ENCODE peak calls at places on chromosomes 5 and 9, in six cellular contexts. One of them, this sample, is unnamed.

GRCh38 chr5:5369051-5369450 is 53.4 kb upstream of the ICE1 start:
- DNase-seq in stimulated activated CD4-positive, alpha-beta T cell treated with anti-CD3 and anti-CD28 coated beads, Interleukin-1b, Interleukin-23, amount 100 ng/mL, for 1 hour: no peak
- DNase-seq in iris pigment epithelial cell: no peak
- DNase-seq in H4: no peak
- DNase-seq in left ventricle myocardium superior: no peak
- DNase-seq in stimulated activated CD8-positive, alpha-beta memory T cell treated with anti-CD3 and anti-CD28 coated beads, Interleukin-2, amount 100 ng/mL, for 1 hour: no peak
- DNase-seq in this sample: no peak

GRCh38 chr9:107929439-107929838 is 439.9 kb upstream of the KLF4 start:
- DNase-seq in iris pigment epithelial cell: peak; percentile 76
- DNase-seq in stimulated activated CD8-positive, alpha-beta memory T cell treated with anti-CD3 and anti-CD28 coated beads, Interleukin-2, amount 100 ng/mL, for 1 hour: no peak
- DNase-seq in H4: peak; percentile 15
- DNase-seq in left ventricle myocardium superior: peak; percentile 74
- DNase-seq in stimulated activated CD4-positive, alpha-beta T cell treated with anti-CD3 and anti-CD28 coated beads, Interleukin-1b, Interleukin-23, amount 100 ng/mL, for 1 hour: no peak
- DNase-seq in this sample: no peak

GRCh38 chr9:34376596-34377401 is at the start of gene MYORG:
- DNase-seq in H4: peak; percentile 97
- DNase-seq in iris pigment epithelial cell: peak; percentile 86
- DNase-seq in stimulated activated CD4-positive, alpha-beta T cell treated with anti-CD3 and anti-CD28 coated beads, Interleukin-1b, Interleukin-23, amount 100 ng/mL, for 1 hour: peak; percentile 89
- DNase-seq in left ventricle myocardium superior: peak; percentile 96
- DNase-seq in stimulated activated CD8-positive, alpha-beta memory T cell treated with anti-CD3 and anti-CD28 coated beads, Interleukin-2, amount 100 ng/mL, for 1 hour: peak; percentile 88
- DNase-seq in this sample: peak; percentile 83

GRCh38 chr5:55711531-55712022 is 547 bp downstream of the SLC38A9 start:
- DNase-seq in stimulated activated CD4-positive, alpha-beta T cell treated with anti-CD3 and anti-CD28 coated beads, Interleukin-1b, Interleukin-23, amount 100 ng/mL, for 1 hour: no peak
- DNase-seq in left ventricle myocardium superior: no peak
- DNase-seq in stimulated activated CD8-positive, alpha-beta memory T cell treated with anti-CD3 and anti-CD28 coated beads, Interleukin-2, amount 100 ng/mL, for 1 hour: no peak
- DNase-seq in H4: no peak
- DNase-seq in iris pigment epithelial cell: no peak
- DNase-seq in this sample: no peak

GRCh38 chr5:100840364-100840763 is 62.7 kb downstream of the ST8SIA4 start:
- DNase-seq in iris pigment epithelial cell: peak; percentile 78
- DNase-seq in H4: no peak
- DNase-seq in stimulated activated CD4-positive, alpha-beta T cell treated with anti-CD3 and anti-CD28 coated beads, Interleukin-1b, Interleukin-23, amount 100 ng/mL, for 1 hour: no peak
- DNase-seq in left ventricle myocardium superior: no peak
- DNase-seq in stimulated activated CD8-positive, alpha-beta memory T cell treated with anti-CD3 and anti-CD28 coated beads, Interleukin-2, amount 100 ng/mL, for 1 hour: no peak
- DNase-seq in this sample: peak; percentile 71

GRCh38 chr5:61637566-61637965 is 305.5 kb downstream of the ZSWIM6 start:
- DNase-seq in iris pigment epithelial cell: no peak
- DNase-seq in left ventricle myocardium superior: no peak
- DNase-seq in stimulated activated CD4-positive, alpha-beta T cell treated with anti-CD3 and anti-CD28 coated beads, Interleukin-1b, Interleukin-23, amount 100 ng/mL, for 1 hour: no peak
- DNase-seq in H4: no peak
- DNase-seq in stimulated activated CD8-positive, alpha-beta memory T cell treated with anti-CD3 and anti-CD28 coated beads, Interleukin-2, amount 100 ng/mL, for 1 hour: no peak
- DNase-seq in this sample: peak; percentile 36

GRCh38 chr5:140259509-140259908 is 43.4 kb downstream of the PFDN1 start:
- DNase-seq in H4: no peak
- DNase-seq in stimulated activated CD8-positive, alpha-beta memory T cell treated with anti-CD3 and anti-CD28 coated beads, Interleukin-2, amount 100 ng/mL, for 1 hour: no peak
- DNase-seq in iris pigment epithelial cell: no peak
- DNase-seq in stimulated activated CD4-positive, alpha-beta T cell treated with anti-CD3 and anti-CD28 coated beads, Interleukin-1b, Interleukin-23, amount 100 ng/mL, for 1 hour: no peak
- DNase-seq in left ventricle myocardium superior: no peak
- DNase-seq in this sample: no peak

GRCh38 chr5:157312492-157312891 is 46.6 kb downstream of the CYFIP2 start:
- DNase-seq in left ventricle myocardium superior: no peak
- DNase-seq in H4: peak; percentile 57
- DNase-seq in stimulated activated CD4-positive, alpha-beta T cell treated with anti-CD3 and anti-CD28 coated beads, Interleukin-1b, Interleukin-23, amount 100 ng/mL, for 1 hour: no peak
- DNase-seq in stimulated activated CD8-positive, alpha-beta memory T cell treated with anti-CD3 and anti-CD28 coated beads, Interleukin-2, amount 100 ng/mL, for 1 hour: no peak
- DNase-seq in iris pigment epithelial cell: peak; percentile 74
- DNase-seq in this sample: peak; percentile 16

GRCh38 chr5:132464155-132464939 is 26.2 kb downstream of the IRF1 start:
- DNase-seq in stimulated activated CD8-positive, alpha-beta memory T cell treated with anti-CD3 and anti-CD28 coated beads, Interleukin-2, amount 100 ng/mL, for 1 hour: no peak
- DNase-seq in H4: peak; percentile 41
- DNase-seq in stimulated activated CD4-positive, alpha-beta T cell treated with anti-CD3 and anti-CD28 coated beads, Interleukin-1b, Interleukin-23, amount 100 ng/mL, for 1 hour: no peak
- DNase-seq in left ventricle myocardium superior: no peak
- DNase-seq in iris pigment epithelial cell: no peak
- DNase-seq in this sample: no peak

GRCh38 chr5:112907166-112907611 is 14.8 kb downstream of the REEP5 start:
- DNase-seq in iris pigment epithelial cell: no peak
- DNase-seq in stimulated activated CD8-positive, alpha-beta memory T cell treated with anti-CD3 and anti-CD28 coated beads, Interleukin-2, amount 100 ng/mL, for 1 hour: no peak
- DNase-seq in H4: no peak
- DNase-seq in left ventricle myocardium superior: no peak
- DNase-seq in stimulated activated CD4-positive, alpha-beta T cell treated with anti-CD3 and anti-CD28 coated beads, Interleukin-1b, Interleukin-23, amount 100 ng/mL, for 1 hour: no peak
- DNase-seq in this sample: no peak

GRCh38 chr5:138233280-138233679 is 20.2 kb upstream of the CDC23 start:
- DNase-seq in left ventricle myocardium superior: no peak
- DNase-seq in iris pigment epithelial cell: no peak
- DNase-seq in stimulated activated CD8-positive, alpha-beta memory T cell treated with anti-CD3 and anti-CD28 coated beads, Interleukin-2, amount 100 ng/mL, for 1 hour: no peak
- DNase-seq in stimulated activated CD4-positive, alpha-beta T cell treated with anti-CD3 and anti-CD28 coated beads, Interleukin-1b, Interleukin-23, amount 100 ng/mL, for 1 hour: no peak
- DNase-seq in H4: no peak
- DNase-seq in this sample: no peak

GRCh38 chr5:42898760-42899159 is 87.1 kb upstream of the SELENOP start:
- DNase-seq in stimulated activated CD4-positive, alpha-beta T cell treated with anti-CD3 and anti-CD28 coated beads, Interleukin-1b, Interleukin-23, amount 100 ng/mL, for 1 hour: no peak
- DNase-seq in left ventricle myocardium superior: no peak
- DNase-seq in stimulated activated CD8-positive, alpha-beta memory T cell treated with anti-CD3 and anti-CD28 coated beads, Interleukin-2, amount 100 ng/mL, for 1 hour: no peak
- DNase-seq in iris pigment epithelial cell: no peak
- DNase-seq in H4: no peak
- DNase-seq in this sample: no peak

GRCh38 chr5:33316773-33317172 is 124.0 kb upstream of the TARS1 start:
- DNase-seq in H4: no peak
- DNase-seq in left ventricle myocardium superior: no peak
- DNase-seq in stimulated activated CD4-positive, alpha-beta T cell treated with anti-CD3 and anti-CD28 coated beads, Interleukin-1b, Interleukin-23, amount 100 ng/mL, for 1 hour: no peak
- DNase-seq in stimulated activated CD8-positive, alpha-beta memory T cell treated with anti-CD3 and anti-CD28 coated beads, Interleukin-2, amount 100 ng/mL, for 1 hour: no peak
- DNase-seq in iris pigment epithelial cell: peak; percentile 63
- DNase-seq in this sample: no peak

GRCh38 chr9:127637322-127637847 is 25.3 kb downstream of the STXBP1 start:
- DNase-seq in stimulated activated CD4-positive, alpha-beta T cell treated with anti-CD3 and anti-CD28 coated beads, Interleukin-1b, Interleukin-23, amount 100 ng/mL, for 1 hour: no peak
- DNase-seq in stimulated activated CD8-positive, alpha-beta memory T cell treated with anti-CD3 and anti-CD28 coated beads, Interleukin-2, amount 100 ng/mL, for 1 hour: no peak
- DNase-seq in H4: peak; percentile 59
- DNase-seq in iris pigment epithelial cell: peak; percentile 92
- DNase-seq in left ventricle myocardium superior: no peak
- DNase-seq in this sample: peak; percentile 78

GRCh38 chr9:22463205-22463604 is 16.6 kb downstream of the DMRTA1 start:
- DNase-seq in stimulated activated CD4-positive, alpha-beta T cell treated with anti-CD3 and anti-CD28 coated beads, Interleukin-1b, Interleukin-23, amount 100 ng/mL, for 1 hour: no peak
- DNase-seq in left ventricle myocardium superior: no peak
- DNase-seq in H4: no peak
- DNase-seq in iris pigment epithelial cell: peak; percentile 15
- DNase-seq in stimulated activated CD8-positive, alpha-beta memory T cell treated with anti-CD3 and anti-CD28 coated beads, Interleukin-2, amount 100 ng/mL, for 1 hour: no peak
- DNase-seq in this sample: peak; percentile 63

GRCh38 chr9:97109194-97109811 is 70.4 kb upstream of the CTSV start:
- DNase-seq in left ventricle myocardium superior: peak; percentile 37
- DNase-seq in stimulated activated CD4-positive, alpha-beta T cell treated with anti-CD3 and anti-CD28 coated beads, Interleukin-1b, Interleukin-23, amount 100 ng/mL, for 1 hour: no peak
- DNase-seq in iris pigment epithelial cell: peak; percentile 36
- DNase-seq in stimulated activated CD8-positive, alpha-beta memory T cell treated with anti-CD3 and anti-CD28 coated beads, Interleukin-2, amount 100 ng/mL, for 1 hour: no peak
- DNase-seq in H4: peak; percentile 9
- DNase-seq in this sample: peak; percentile 16

GRCh38 chr9:117075636-117076035 is 339.2 kb downstream of the ASTN2 start:
- DNase-seq in left ventricle myocardium superior: no peak
- DNase-seq in stimulated activated CD4-positive, alpha-beta T cell treated with anti-CD3 and anti-CD28 coated beads, Interleukin-1b, Interleukin-23, amount 100 ng/mL, for 1 hour: no peak
- DNase-seq in stimulated activated CD8-positive, alpha-beta memory T cell treated with anti-CD3 and anti-CD28 coated beads, Interleukin-2, amount 100 ng/mL, for 1 hour: no peak
- DNase-seq in iris pigment epithelial cell: no peak
- DNase-seq in H4: no peak
- DNase-seq in this sample: no peak

GRCh38 chr5:67206381-67207328 is 10.1 kb upstream of the CD180 start:
- DNase-seq in left ventricle myocardium superior: no peak
- DNase-seq in iris pigment epithelial cell: peak; percentile 82
- DNase-seq in H4: peak; percentile 63
- DNase-seq in stimulated activated CD4-positive, alpha-beta T cell treated with anti-CD3 and anti-CD28 coated beads, Interleukin-1b, Interleukin-23, amount 100 ng/mL, for 1 hour: peak; percentile 52
- DNase-seq in stimulated activated CD8-positive, alpha-beta memory T cell treated with anti-CD3 and anti-CD28 coated beads, Interleukin-2, amount 100 ng/mL, for 1 hour: peak; percentile 58
- DNase-seq in this sample: peak; percentile 96

GRCh38 chr5:148902478-148902877 is 76.1 kb downstream of the ADRB2 start:
- DNase-seq in iris pigment epithelial cell: no peak
- DNase-seq in stimulated activated CD8-positive, alpha-beta memory T cell treated with anti-CD3 and anti-CD28 coated beads, Interleukin-2, amount 100 ng/mL, for 1 hour: no peak
- DNase-seq in stimulated activated CD4-positive, alpha-beta T cell treated with anti-CD3 and anti-CD28 coated beads, Interleukin-1b, Interleukin-23, amount 100 ng/mL, for 1 hour: no peak
- DNase-seq in H4: no peak
- DNase-seq in left ventricle myocardium superior: no peak
- DNase-seq in this sample: no peak

GRCh38 chr5:96962540-96962991 is 26.7 kb downstream of the LNPEP start:
- DNase-seq in stimulated activated CD8-positive, alpha-beta memory T cell treated with anti-CD3 and anti-CD28 coated beads, Interleukin-2, amount 100 ng/mL, for 1 hour: no peak
- DNase-seq in stimulated activated CD4-positive, alpha-beta T cell treated with anti-CD3 and anti-CD28 coated beads, Interleukin-1b, Interleukin-23, amount 100 ng/mL, for 1 hour: no peak
- DNase-seq in left ventricle myocardium superior: no peak
- DNase-seq in H4: no peak
- DNase-seq in iris pigment epithelial cell: no peak
- DNase-seq in this sample: no peak

GRCh38 chr5:54869691-54870090 is 115.7 kb downstream of the ESM1 start:
- DNase-seq in left ventricle myocardium superior: no peak
- DNase-seq in stimulated activated CD4-positive, alpha-beta T cell treated with anti-CD3 and anti-CD28 coated beads, Interleukin-1b, Interleukin-23, amount 100 ng/mL, for 1 hour: no peak
- DNase-seq in stimulated activated CD8-positive, alpha-beta memory T cell treated with anti-CD3 and anti-CD28 coated beads, Interleukin-2, amount 100 ng/mL, for 1 hour: no peak
- DNase-seq in H4: no peak
- DNase-seq in iris pigment epithelial cell: peak; percentile 28
- DNase-seq in this sample: no peak

GRCh38 chr9:134365791-134366222 is 39.6 kb downstream of the RXRA start:
- DNase-seq in iris pigment epithelial cell: no peak
- DNase-seq in stimulated activated CD8-positive, alpha-beta memory T cell treated with anti-CD3 and anti-CD28 coated beads, Interleukin-2, amount 100 ng/mL, for 1 hour: no peak
- DNase-seq in H4: peak; percentile 88
- DNase-seq in stimulated activated CD4-positive, alpha-beta T cell treated with anti-CD3 and anti-CD28 coated beads, Interleukin-1b, Interleukin-23, amount 100 ng/mL, for 1 hour: no peak
- DNase-seq in left ventricle myocardium superior: peak; percentile 86
- DNase-seq in this sample: no peak

GRCh38 chr9:36867241-36867640 is 166.8 kb downstream of the PAX5 start:
- DNase-seq in H4: no peak
- DNase-seq in stimulated activated CD4-positive, alpha-beta T cell treated with anti-CD3 and anti-CD28 coated beads, Interleukin-1b, Interleukin-23, amount 100 ng/mL, for 1 hour: no peak
- DNase-seq in stimulated activated CD8-positive, alpha-beta memory T cell treated with anti-CD3 and anti-CD28 coated beads, Interleukin-2, amount 100 ng/mL, for 1 hour: no peak
- DNase-seq in iris pigment epithelial cell: no peak
- DNase-seq in left ventricle myocardium superior: no peak
- DNase-seq in this sample: no peak

GRCh38 chr9:121491111-121491510 is 8.5 kb downstream of the GGTA1 start:
- DNase-seq in H4: no peak
- DNase-seq in iris pigment epithelial cell: no peak
- DNase-seq in left ventricle myocardium superior: no peak
- DNase-seq in stimulated activated CD4-positive, alpha-beta T cell treated with anti-CD3 and anti-CD28 coated beads, Interleukin-1b, Interleukin-23, amount 100 ng/mL, for 1 hour: no peak
- DNase-seq in stimulated activated CD8-positive, alpha-beta memory T cell treated with anti-CD3 and anti-CD28 coated beads, Interleukin-2, amount 100 ng/mL, for 1 hour: no peak
- DNase-seq in this sample: no peak

GRCh38 chr9:35859310-35859994 is 10.7 kb downstream of the OR13J1 start:
- DNase-seq in left ventricle myocardium superior: no peak
- DNase-seq in iris pigment epithelial cell: no peak
- DNase-seq in stimulated activated CD8-positive, alpha-beta memory T cell treated with anti-CD3 and anti-CD28 coated beads, Interleukin-2, amount 100 ng/mL, for 1 hour: no peak
- DNase-seq in stimulated activated CD4-positive, alpha-beta T cell treated with anti-CD3 and anti-CD28 coated beads, Interleukin-1b, Interleukin-23, amount 100 ng/mL, for 1 hour: no peak
- DNase-seq in H4: peak; percentile 70
- DNase-seq in this sample: no peak

GRCh38 chr5:157390179-157390923 is 69.7 kb upstream of the NIPAL4 start:
- DNase-seq in left ventricle myocardium superior: no peak
- DNase-seq in stimulated activated CD8-positive, alpha-beta memory T cell treated with anti-CD3 and anti-CD28 coated beads, Interleukin-2, amount 100 ng/mL, for 1 hour: peak; percentile 19
- DNase-seq in H4: peak; percentile 93
- DNase-seq in stimulated activated CD4-positive, alpha-beta T cell treated with anti-CD3 and anti-CD28 coated beads, Interleukin-1b, Interleukin-23, amount 100 ng/mL, for 1 hour: peak; percentile 8
- DNase-seq in iris pigment epithelial cell: peak; percentile 88
- DNase-seq in this sample: peak; percentile 76

GRCh38 chr5:97171703-97172102 is 11.3 kb downstream of the RIOK2 start:
- DNase-seq in H4: no peak
- DNase-seq in stimulated activated CD4-positive, alpha-beta T cell treated with anti-CD3 and anti-CD28 coated beads, Interleukin-1b, Interleukin-23, amount 100 ng/mL, for 1 hour: no peak
- DNase-seq in left ventricle myocardium superior: no peak
- DNase-seq in stimulated activated CD8-positive, alpha-beta memory T cell treated with anti-CD3 and anti-CD28 coated beads, Interleukin-2, amount 100 ng/mL, for 1 hour: no peak
- DNase-seq in iris pigment epithelial cell: no peak
- DNase-seq in this sample: no peak

GRCh38 chr9:642014-642413 is 199.5 kb upstream of the DMRT1 start:
- DNase-seq in H4: no peak
- DNase-seq in stimulated activated CD4-positive, alpha-beta T cell treated with anti-CD3 and anti-CD28 coated beads, Interleukin-1b, Interleukin-23, amount 100 ng/mL, for 1 hour: no peak
- DNase-seq in left ventricle myocardium superior: no peak
- DNase-seq in iris pigment epithelial cell: peak; percentile 45
- DNase-seq in stimulated activated CD8-positive, alpha-beta memory T cell treated with anti-CD3 and anti-CD28 coated beads, Interleukin-2, amount 100 ng/mL, for 1 hour: no peak
- DNase-seq in this sample: no peak

GRCh38 chr5:11958321-11958720 is 54.1 kb upstream of the CTNND2 start:
- DNase-seq in left ventricle myocardium superior: no peak
- DNase-seq in H4: no peak
- DNase-seq in iris pigment epithelial cell: no peak
- DNase-seq in stimulated activated CD8-positive, alpha-beta memory T cell treated with anti-CD3 and anti-CD28 coated beads, Interleukin-2, amount 100 ng/mL, for 1 hour: no peak
- DNase-seq in stimulated activated CD4-positive, alpha-beta T cell treated with anti-CD3 and anti-CD28 coated beads, Interleukin-1b, Interleukin-23, amount 100 ng/mL, for 1 hour: no peak
- DNase-seq in this sample: no peak

GRCh38 chr5:176466245-176466871 is 18.2 kb downstream of the FAF2 start:
- DNase-seq in H4: peak; percentile 24
- DNase-seq in iris pigment epithelial cell: peak; percentile 87
- DNase-seq in left ventricle myocardium superior: no peak
- DNase-seq in stimulated activated CD8-positive, alpha-beta memory T cell treated with anti-CD3 and anti-CD28 coated beads, Interleukin-2, amount 100 ng/mL, for 1 hour: no peak
- DNase-seq in stimulated activated CD4-positive, alpha-beta T cell treated with anti-CD3 and anti-CD28 coated beads, Interleukin-1b, Interleukin-23, amount 100 ng/mL, for 1 hour: no peak
- DNase-seq in this sample: peak; percentile 28

GRCh38 chr9:94586814-94587213 is 6.8 kb downstream of the FBP2 start:
- DNase-seq in stimulated activated CD8-positive, alpha-beta memory T cell treated with anti-CD3 and anti-CD28 coated beads, Interleukin-2, amount 100 ng/mL, for 1 hour: no peak
- DNase-seq in H4: no peak
- DNase-seq in left ventricle myocardium superior: no peak
- DNase-seq in stimulated activated CD4-positive, alpha-beta T cell treated with anti-CD3 and anti-CD28 coated beads, Interleukin-1b, Interleukin-23, amount 100 ng/mL, for 1 hour: no peak
- DNase-seq in iris pigment epithelial cell: peak; percentile 64
- DNase-seq in this sample: peak; percentile 28

GRCh38 chr5:96869372-96869641 is 7.0 kb upstream of the ERAP2 start:
- DNase-seq in H4: no peak
- DNase-seq in stimulated activated CD4-positive, alpha-beta T cell treated with anti-CD3 and anti-CD28 coated beads, Interleukin-1b, Interleukin-23, amount 100 ng/mL, for 1 hour: no peak
- DNase-seq in stimulated activated CD8-positive, alpha-beta memory T cell treated with anti-CD3 and anti-CD28 coated beads, Interleukin-2, amount 100 ng/mL, for 1 hour: no peak
- DNase-seq in left ventricle myocardium superior: no peak
- DNase-seq in iris pigment epithelial cell: no peak
- DNase-seq in this sample: no peak

GRCh38 chr9:27870404-27870803 is 297.1 kb upstream of the C9orf72 start:
- DNase-seq in H4: peak; percentile 45
- DNase-seq in stimulated activated CD8-positive, alpha-beta memory T cell treated with anti-CD3 and anti-CD28 coated beads, Interleukin-2, amount 100 ng/mL, for 1 hour: no peak
- DNase-seq in left ventricle myocardium superior: no peak
- DNase-seq in stimulated activated CD4-positive, alpha-beta T cell treated with anti-CD3 and anti-CD28 coated beads, Interleukin-1b, Interleukin-23, amount 100 ng/mL, for 1 hour: no peak
- DNase-seq in iris pigment epithelial cell: peak; percentile 8
- DNase-seq in this sample: no peak

GRCh38 chr9:78073722-78074121 is 42.1 kb upstream of the GNAQ start:
- DNase-seq in stimulated activated CD8-positive, alpha-beta memory T cell treated with anti-CD3 and anti-CD28 coated beads, Interleukin-2, amount 100 ng/mL, for 1 hour: no peak
- DNase-seq in stimulated activated CD4-positive, alpha-beta T cell treated with anti-CD3 and anti-CD28 coated beads, Interleukin-1b, Interleukin-23, amount 100 ng/mL, for 1 hour: no peak
- DNase-seq in iris pigment epithelial cell: no peak
- DNase-seq in left ventricle myocardium superior: no peak
- DNase-seq in H4: no peak
- DNase-seq in this sample: no peak

GRCh38 chr5:399296-400281 is 43.4 kb upstream of the EXOC3 start:
- DNase-seq in left ventricle myocardium superior: peak; percentile 91
- DNase-seq in iris pigment epithelial cell: peak; percentile 61
- DNase-seq in stimulated activated CD4-positive, alpha-beta T cell treated with anti-CD3 and anti-CD28 coated beads, Interleukin-1b, Interleukin-23, amount 100 ng/mL, for 1 hour: no peak
- DNase-seq in stimulated activated CD8-positive, alpha-beta memory T cell treated with anti-CD3 and anti-CD28 coated beads, Interleukin-2, amount 100 ng/mL, for 1 hour: no peak
- DNase-seq in H4: peak; percentile 98
- DNase-seq in this sample: no peak

GRCh38 chr5:74342948-74343682 is 297.4 kb downstream of the ENC1 start:
- DNase-seq in iris pigment epithelial cell: peak; percentile 62
- DNase-seq in H4: peak; percentile 34
- DNase-seq in left ventricle myocardium superior: no peak
- DNase-seq in stimulated activated CD8-positive, alpha-beta memory T cell treated with anti-CD3 and anti-CD28 coated beads, Interleukin-2, amount 100 ng/mL, for 1 hour: no peak
- DNase-seq in stimulated activated CD4-positive, alpha-beta T cell treated with anti-CD3 and anti-CD28 coated beads, Interleukin-1b, Interleukin-23, amount 100 ng/mL, for 1 hour: no peak
- DNase-seq in this sample: peak; percentile 58

GRCh38 chr5:37804401-37804800 is 35.4 kb downstream of the GDNF start:
- DNase-seq in iris pigment epithelial cell: no peak
- DNase-seq in stimulated activated CD8-positive, alpha-beta memory T cell treated with anti-CD3 and anti-CD28 coated beads, Interleukin-2, amount 100 ng/mL, for 1 hour: no peak
- DNase-seq in stimulated activated CD4-positive, alpha-beta T cell treated with anti-CD3 and anti-CD28 coated beads, Interleukin-1b, Interleukin-23, amount 100 ng/mL, for 1 hour: no peak
- DNase-seq in left ventricle myocardium superior: no peak
- DNase-seq in H4: no peak
- DNase-seq in this sample: no peak

GRCh38 chr5:67013719-67014118 is 182.9 kb downstream of the CD180 start:
- DNase-seq in stimulated activated CD4-positive, alpha-beta T cell treated with anti-CD3 and anti-CD28 coated beads, Interleukin-1b, Interleukin-23, amount 100 ng/mL, for 1 hour: no peak
- DNase-seq in H4: no peak
- DNase-seq in left ventricle myocardium superior: no peak
- DNase-seq in stimulated activated CD8-positive, alpha-beta memory T cell treated with anti-CD3 and anti-CD28 coated beads, Interleukin-2, amount 100 ng/mL, for 1 hour: no peak
- DNase-seq in iris pigment epithelial cell: no peak
- DNase-seq in this sample: no peak

This sample was measured in NCI-H226.